ENCODE peak calls at places on chromosomes 6 and 20, in seven cellular contexts. One of them, this sample, is unnamed.

GRCh38 chr6:145345094-145345493 is 390.2 kb downstream of the EPM2A start:
- DNase-seq in adrenal gland: no peak
- DNase-seq in GM23248: no peak
- DNase-seq in lung: no peak
- DNase-seq in PC-9: no peak
- DNase-seq in WERI-Rb-1: no peak
- DNase-seq in A549: no peak
- DNase-seq in this sample: no peak

GRCh38 chr6:150056156-150056555 is 12.8 kb downstream of the ULBP3 start:
- DNase-seq in lung: no peak
- DNase-seq in adrenal gland: no peak
- DNase-seq in A549: no peak
- DNase-seq in GM23248: no peak
- DNase-seq in WERI-Rb-1: no peak
- DNase-seq in PC-9: no peak
- DNase-seq in this sample: no peak

GRCh38 chr6:11536795-11537194 is 754 bp upstream of the TMEM170B start:
- DNase-seq in adrenal gland: peak
- DNase-seq in GM23248: peak
- DNase-seq in A549: no peak
- DNase-seq in lung: no peak
- DNase-seq in PC-9: no peak
- DNase-seq in WERI-Rb-1: peak
- DNase-seq in this sample: no peak

GRCh38 chr20:47489448-47489872 is 12.2 kb upstream of the NCOA3 start:
- DNase-seq in WERI-Rb-1: no peak
- DNase-seq in lung: no peak
- DNase-seq in A549: no peak
- DNase-seq in adrenal gland: peak
- DNase-seq in GM23248: no peak
- DNase-seq in PC-9: no peak
- DNase-seq in this sample: no peak

GRCh38 chr6:104003803-104004516 is 855.8 kb downstream of the HACE1 start:
- DNase-seq in A549: no peak
- DNase-seq in PC-9: no peak
- DNase-seq in adrenal gland: no peak
- DNase-seq in GM23248: no peak
- DNase-seq in lung: no peak
- DNase-seq in WERI-Rb-1: no peak
- DNase-seq in this sample: no peak

GRCh38 chr20:1341561-1342265 is 12.8 kb upstream of the SDCBP2 start:
- DNase-seq in WERI-Rb-1: peak
- DNase-seq in A549: no peak
- DNase-seq in GM23248: peak
- DNase-seq in PC-9: peak
- DNase-seq in adrenal gland: peak
- DNase-seq in lung: peak
- DNase-seq in this sample: no peak

GRCh38 chr20:53767206-53767924 is 173.7 kb upstream of the ZNF217 start:
- DNase-seq in A549: no peak
- DNase-seq in adrenal gland: no peak
- DNase-seq in WERI-Rb-1: no peak
- DNase-seq in PC-9: peak
- DNase-seq in GM23248: no peak
- DNase-seq in lung: no peak
- DNase-seq in this sample: no peak

GRCh38 chr6:46097381-46097780 is 32.4 kb upstream of the ENPP4 start:
- DNase-seq in PC-9: no peak
- DNase-seq in GM23248: no peak
- DNase-seq in lung: no peak
- DNase-seq in A549: no peak
- DNase-seq in adrenal gland: no peak
- DNase-seq in WERI-Rb-1: no peak
- DNase-seq in this sample: no peak

GRCh38 chr6:89066929-89067646 is 13.5 kb upstream of the PNRC1 start:
- DNase-seq in WERI-Rb-1: no peak
- DNase-seq in adrenal gland: no peak
- DNase-seq in A549: no peak
- DNase-seq in GM23248: no peak
- DNase-seq in PC-9: no peak
- DNase-seq in lung: no peak
- DNase-seq in this sample: no peak

GRCh38 chr6:143271024-143271423 is 179.5 kb downstream of the ADAT2 start:
- DNase-seq in GM23248: peak
- DNase-seq in A549: no peak
- DNase-seq in lung: no peak
- DNase-seq in adrenal gland: peak
- DNase-seq in WERI-Rb-1: peak
- DNase-seq in PC-9: peak
- DNase-seq in this sample: peak

GRCh38 chr6:107653183-107653580 is 163.3 kb downstream of the SOBP start:
- DNase-seq in PC-9: no peak
- DNase-seq in WERI-Rb-1: no peak
- DNase-seq in adrenal gland: peak
- DNase-seq in A549: no peak
- DNase-seq in GM23248: no peak
- DNase-seq in lung: no peak
- DNase-seq in this sample: no peak

GRCh38 chr6:152984387-152984872 is 1.6 kb upstream of the FBXO5 start:
- DNase-seq in PC-9: no peak
- DNase-seq in A549: no peak
- DNase-seq in adrenal gland: no peak
- DNase-seq in GM23248: peak
- DNase-seq in lung: no peak
- DNase-seq in WERI-Rb-1: no peak
- DNase-seq in this sample: no peak

GRCh38 chr6:148358196-148358785 is 15.7 kb downstream of the SASH1 start:
- DNase-seq in A549: no peak
- DNase-seq in lung: peak
- DNase-seq in WERI-Rb-1: no peak
- DNase-seq in GM23248: peak
- DNase-seq in PC-9: no peak
- DNase-seq in adrenal gland: peak
- DNase-seq in this sample: peak

GRCh38 chr6:168640738-168641137 is 199.8 kb downstream of the SMOC2 start:
- DNase-seq in A549: no peak
- DNase-seq in lung: no peak
- DNase-seq in GM23248: no peak
- DNase-seq in adrenal gland: no peak
- DNase-seq in PC-9: no peak
- DNase-seq in WERI-Rb-1: no peak
- DNase-seq in this sample: no peak

DNA sequence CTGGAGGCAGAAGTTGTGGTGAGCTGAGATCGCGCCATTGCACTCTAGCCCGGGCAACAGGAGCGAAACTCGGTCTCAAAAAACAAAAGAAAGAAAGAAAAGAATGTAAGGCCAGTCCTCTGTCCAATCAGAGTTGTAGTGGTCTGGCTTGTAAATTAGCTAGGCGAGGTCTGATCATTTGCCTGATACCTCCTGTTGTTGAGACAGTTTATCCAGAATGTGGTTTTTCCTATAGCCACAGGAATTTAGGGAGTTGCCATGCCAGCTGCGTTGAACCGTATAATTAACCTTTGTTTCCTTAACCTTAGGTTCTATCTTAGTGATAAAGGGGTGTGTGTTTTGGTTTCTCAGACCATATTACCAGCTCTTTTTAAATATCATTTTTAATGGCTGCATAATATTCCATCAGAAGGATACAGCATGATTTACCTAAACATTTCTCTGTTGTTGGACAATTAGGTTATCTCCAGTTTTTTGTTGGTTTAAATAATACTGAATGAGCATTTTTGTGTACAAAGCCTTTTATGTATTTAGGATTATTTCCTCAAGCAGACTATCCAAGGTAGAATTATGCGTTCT is 11.7 kb upstream of the PPARD start:
- DNase-seq in GM23248: no peak
- DNase-seq in WERI-Rb-1: no peak
- DNase-seq in PC-9: peak
- DNase-seq in adrenal gland: no peak
- DNase-seq in lung: no peak
- DNase-seq in A549: no peak
- DNase-seq in this sample: no peak
- H3K27ac ChIP-seq in GM23248: no peak
- H3K27ac ChIP-seq in WERI-Rb-1: no peak
- H3K27ac ChIP-seq in PC-9: no peak
- H3K27ac ChIP-seq in adrenal gland: no peak
- H3K27ac ChIP-seq in lung: no peak
- H3K27ac ChIP-seq in A549: no peak
- H3K27ac ChIP-seq in this sample: no peak

GRCh38 chr20:38804243-38804642 is 1.3 kb upstream of the PPP1R16B start:
- DNase-seq in adrenal gland: no peak
- DNase-seq in GM23248: no peak
- DNase-seq in lung: no peak
- DNase-seq in PC-9: no peak
- DNase-seq in WERI-Rb-1: no peak
- DNase-seq in A549: no peak
- DNase-seq in this sample: no peak

GRCh38 chr20:38804682-38805501 is 605 bp upstream of the PPP1R16B start:
- DNase-seq in adrenal gland: no peak
- DNase-seq in WERI-Rb-1: no peak
- DNase-seq in A549: no peak
- DNase-seq in lung: no peak
- DNase-seq in PC-9: no peak
- DNase-seq in GM23248: no peak
- DNase-seq in this sample: no peak

GRCh38 chr20:38805958-38806854 is 709 bp downstream of the PPP1R16B start:
- DNase-seq in adrenal gland: no peak
- DNase-seq in WERI-Rb-1: peak
- DNase-seq in GM23248: peak
- DNase-seq in A549: no peak
- DNase-seq in lung: no peak
- DNase-seq in PC-9: no peak
- DNase-seq in this sample: no peak

GRCh38 chr20:38805502-38805957 is at the start of gene PPP1R16B:
- DNase-seq in A549: peak
- DNase-seq in PC-9: no peak
- DNase-seq in adrenal gland: peak
- DNase-seq in lung: no peak
- DNase-seq in GM23248: peak
- DNase-seq in WERI-Rb-1: peak
- DNase-seq in this sample: no peak

GRCh38 chr20:38806855-38807655 is 1.6 kb downstream of the PPP1R16B start:
- DNase-seq in PC-9: no peak
- DNase-seq in WERI-Rb-1: peak
- DNase-seq in GM23248: no peak
- DNase-seq in adrenal gland: no peak
- DNase-seq in lung: no peak
- DNase-seq in A549: no peak
- DNase-seq in this sample: no peak
- H3K4me3 ChIP-seq in PC-9: no peak
- H3K4me3 ChIP-seq in WERI-Rb-1: peak
- H3K4me3 ChIP-seq in GM23248: no peak
- H3K4me3 ChIP-seq in adrenal gland: peak
- H3K4me3 ChIP-seq in lung: peak
- H3K4me3 ChIP-seq in A549: peak
- H3K4me3 ChIP-seq in this sample: no peak

GRCh38 chr6:158635427-158636073 is 9.0 kb downstream of the DYNLT1 start:
- DNase-seq in GM23248: no peak
- DNase-seq in lung: no peak
- DNase-seq in adrenal gland: no peak
- DNase-seq in PC-9: no peak
- DNase-seq in WERI-Rb-1: no peak
- DNase-seq in A549: no peak
- DNase-seq in this sample: no peak
- H3K27ac ChIP-seq in GM23248: no peak
- H3K27ac ChIP-seq in lung: no peak
- H3K27ac ChIP-seq in adrenal gland: no peak
- H3K27ac ChIP-seq in PC-9: peak
- H3K27ac ChIP-seq in WERI-Rb-1: no peak
- H3K27ac ChIP-seq in A549: no peak
- H3K27ac ChIP-seq in this sample: no peak

GRCh38 chr6:32836873-32837272 is 1.7 kb downstream of the TAP2 start:
- DNase-seq in A549: no peak
- DNase-seq in lung: no peak
- DNase-seq in PC-9: no peak
- DNase-seq in adrenal gland: no peak
- DNase-seq in WERI-Rb-1: no peak
- DNase-seq in GM23248: no peak
- DNase-seq in this sample: no peak
- H3K4me3 ChIP-seq in A549: no peak
- H3K4me3 ChIP-seq in lung: no peak
- H3K4me3 ChIP-seq in PC-9: no peak
- H3K4me3 ChIP-seq in adrenal gland: no peak
- H3K4me3 ChIP-seq in WERI-Rb-1: no peak
- H3K4me3 ChIP-seq in GM23248: no peak
- H3K4me3 ChIP-seq in this sample: no peak